ENCODE peak calls at places on chromosomes 5 and 9, in four cellular contexts. One of them, this sample, is unnamed.

GRCh38 chr9:99922711-99923030 is 16.2 kb downstream of the STX17 start:
- DNase-seq in EL: no peak
- DNase-seq in G401: no peak
- DNase-seq in stimulated activated CD4-positive, alpha-beta T cell treated with anti-CD3 and anti-CD28 coated beads, Interleukin-15, amount 100 ng/mL, for 1 hour: no peak
- DNase-seq in this sample: no peak

GRCh38 chr5:163190283-163190682 is 247.1 kb upstream of the CCNG1 start:
- DNase-seq in stimulated activated CD4-positive, alpha-beta T cell treated with anti-CD3 and anti-CD28 coated beads, Interleukin-15, amount 100 ng/mL, for 1 hour: no peak
- DNase-seq in G401: no peak
- DNase-seq in EL: no peak
- DNase-seq in this sample: no peak

GRCh38 chr5:111737716-111738115 is 19.3 kb downstream of the NREP start:
- DNase-seq in G401: peak
- DNase-seq in EL: peak
- DNase-seq in stimulated activated CD4-positive, alpha-beta T cell treated with anti-CD3 and anti-CD28 coated beads, Interleukin-15, amount 100 ng/mL, for 1 hour: no peak
- DNase-seq in this sample: no peak

GRCh38 chr5:131230406-131230805 is 33.4 kb upstream of the CDC42SE2 start:
- DNase-seq in G401: peak
- DNase-seq in stimulated activated CD4-positive, alpha-beta T cell treated with anti-CD3 and anti-CD28 coated beads, Interleukin-15, amount 100 ng/mL, for 1 hour: no peak
- DNase-seq in EL: no peak
- DNase-seq in this sample: no peak

GRCh38 chr9:35954942-35955546 is 2.9 kb downstream of the OR2S2 start:
- DNase-seq in EL: peak
- DNase-seq in G401: peak
- DNase-seq in stimulated activated CD4-positive, alpha-beta T cell treated with anti-CD3 and anti-CD28 coated beads, Interleukin-15, amount 100 ng/mL, for 1 hour: no peak
- DNase-seq in this sample: peak

GRCh38 chr5:149962040-149962439 is 1.5 kb downstream of the SLC26A2 start:
- DNase-seq in G401: peak
- DNase-seq in EL: peak
- DNase-seq in stimulated activated CD4-positive, alpha-beta T cell treated with anti-CD3 and anti-CD28 coated beads, Interleukin-15, amount 100 ng/mL, for 1 hour: no peak
- DNase-seq in this sample: no peak

GRCh38 chr5:134568339-134568700 is 42.9 kb downstream of the JADE2 start:
- DNase-seq in stimulated activated CD4-positive, alpha-beta T cell treated with anti-CD3 and anti-CD28 coated beads, Interleukin-15, amount 100 ng/mL, for 1 hour: no peak
- DNase-seq in EL: no peak
- DNase-seq in G401: peak
- DNase-seq in this sample: no peak

GRCh38 chr5:112616812-112617547 is 120.7 kb upstream of the APC start:
- DNase-seq in EL: no peak
- DNase-seq in G401: no peak
- DNase-seq in stimulated activated CD4-positive, alpha-beta T cell treated with anti-CD3 and anti-CD28 coated beads, Interleukin-15, amount 100 ng/mL, for 1 hour: no peak
- DNase-seq in this sample: no peak

GRCh38 chr9:109020982-109021511 is 7.7 kb upstream of the CTNNAL1 start:
- DNase-seq in EL: no peak
- DNase-seq in stimulated activated CD4-positive, alpha-beta T cell treated with anti-CD3 and anti-CD28 coated beads, Interleukin-15, amount 100 ng/mL, for 1 hour: no peak
- DNase-seq in G401: no peak
- DNase-seq in this sample: no peak

GRCh38 chr5:136012041-136012804 is 16.6 kb upstream of the TGFBI start:
- DNase-seq in EL: peak
- DNase-seq in stimulated activated CD4-positive, alpha-beta T cell treated with anti-CD3 and anti-CD28 coated beads, Interleukin-15, amount 100 ng/mL, for 1 hour: no peak
- DNase-seq in G401: no peak
- DNase-seq in this sample: no peak

GRCh38 chr5:134116789-134117761 is 2.6 kb downstream of the TCF7 start:
- DNase-seq in stimulated activated CD4-positive, alpha-beta T cell treated with anti-CD3 and anti-CD28 coated beads, Interleukin-15, amount 100 ng/mL, for 1 hour: no peak
- DNase-seq in G401: no peak
- DNase-seq in EL: no peak
- DNase-seq in this sample: no peak

GRCh38 chr5:179151521-179152118 is 91.4 kb downstream of the ZNF354C start:
- DNase-seq in G401: no peak
- DNase-seq in stimulated activated CD4-positive, alpha-beta T cell treated with anti-CD3 and anti-CD28 coated beads, Interleukin-15, amount 100 ng/mL, for 1 hour: no peak
- DNase-seq in EL: no peak
- DNase-seq in this sample: no peak

GRCh38 chr5:916441-917293 is 24.0 kb downstream of the TRIP13 start:
- DNase-seq in EL: no peak
- DNase-seq in stimulated activated CD4-positive, alpha-beta T cell treated with anti-CD3 and anti-CD28 coated beads, Interleukin-15, amount 100 ng/mL, for 1 hour: no peak
- DNase-seq in G401: no peak
- DNase-seq in this sample: no peak

GRCh38 chr9:28155067-28155466 is 581.8 kb upstream of the C9orf72 start:
- DNase-seq in G401: no peak
- DNase-seq in EL: no peak
- DNase-seq in stimulated activated CD4-positive, alpha-beta T cell treated with anti-CD3 and anti-CD28 coated beads, Interleukin-15, amount 100 ng/mL, for 1 hour: no peak
- DNase-seq in this sample: no peak

GRCh38 chr5:500491-500890 is 23.8 kb downstream of the SLC9A3 start:
- DNase-seq in G401: no peak
- DNase-seq in stimulated activated CD4-positive, alpha-beta T cell treated with anti-CD3 and anti-CD28 coated beads, Interleukin-15, amount 100 ng/mL, for 1 hour: no peak
- DNase-seq in EL: no peak
- DNase-seq in this sample: no peak

GRCh38 chr9:127066775-127067111 is 55.7 kb downstream of the ANGPTL2 start:
- DNase-seq in G401: no peak
- DNase-seq in stimulated activated CD4-positive, alpha-beta T cell treated with anti-CD3 and anti-CD28 coated beads, Interleukin-15, amount 100 ng/mL, for 1 hour: no peak
- DNase-seq in EL: no peak
- DNase-seq in this sample: no peak

GRCh38 chr5:57677235-57677634 is 194.6 kb upstream of the ACTBL2 start:
- DNase-seq in stimulated activated CD4-positive, alpha-beta T cell treated with anti-CD3 and anti-CD28 coated beads, Interleukin-15, amount 100 ng/mL, for 1 hour: no peak
- DNase-seq in G401: no peak
- DNase-seq in EL: no peak
- DNase-seq in this sample: no peak

GRCh38 chr5:169563369-169563768 is 20.2 kb upstream of the SPDL1 start:
- DNase-seq in G401: no peak
- DNase-seq in EL: no peak
- DNase-seq in stimulated activated CD4-positive, alpha-beta T cell treated with anti-CD3 and anti-CD28 coated beads, Interleukin-15, amount 100 ng/mL, for 1 hour: no peak
- DNase-seq in this sample: no peak

GRCh38 chr9:76904661-76905457 is 1.1 kb downstream of the PRUNE2 start:
- DNase-seq in stimulated activated CD4-positive, alpha-beta T cell treated with anti-CD3 and anti-CD28 coated beads, Interleukin-15, amount 100 ng/mL, for 1 hour: no peak
- DNase-seq in EL: no peak
- DNase-seq in G401: no peak
- DNase-seq in this sample: no peak

GRCh38 chr9:112037281-112038016 is 137.6 kb downstream of the SUSD1 start:
- DNase-seq in EL: peak
- DNase-seq in G401: peak
- DNase-seq in stimulated activated CD4-positive, alpha-beta T cell treated with anti-CD3 and anti-CD28 coated beads, Interleukin-15, amount 100 ng/mL, for 1 hour: peak
- DNase-seq in this sample: peak